ENCODE peak calls at places on chromosomes 6 and 20, in four cellular contexts. One of them, this sample, is unnamed.

GRCh38 chr6:107707346-107708270 is 116.5 kb downstream of the SCML4 start:
- DNase-seq in activated CD8-positive, alpha-beta memory T cell treated with anti-CD3 and anti-CD28 coated beads for 4 hours: no peak
- DNase-seq in EL: no peak
- DNase-seq in activated naive CD4-positive, alpha-beta T cell: no peak
- DNase-seq in this sample: no peak

GRCh38 chr6:29752451-29753308 is 29.4 kb downstream of the HLA-F start:
- DNase-seq in activated naive CD4-positive, alpha-beta T cell: peak; percentile 55
- DNase-seq in EL: peak; percentile 95
- DNase-seq in activated CD8-positive, alpha-beta memory T cell treated with anti-CD3 and anti-CD28 coated beads for 4 hours: peak; percentile 64
- DNase-seq in this sample: peak; percentile 95

GRCh38 chr6:43943099-43943766 is 173.2 kb downstream of the VEGFA start:
- DNase-seq in activated CD8-positive, alpha-beta memory T cell treated with anti-CD3 and anti-CD28 coated beads for 4 hours: no peak
- DNase-seq in activated naive CD4-positive, alpha-beta T cell: no peak
- DNase-seq in EL: no peak
- DNase-seq in this sample: no peak

GRCh38 chr6:162964703-162965140 is 236.9 kb downstream of the PACRG start:
- DNase-seq in activated CD8-positive, alpha-beta memory T cell treated with anti-CD3 and anti-CD28 coated beads for 4 hours: no peak
- DNase-seq in activated naive CD4-positive, alpha-beta T cell: no peak
- DNase-seq in EL: peak; percentile 100
- DNase-seq in this sample: no peak

GRCh38 chr6:159398633-159399032 is 229.4 kb downstream of the FNDC1 start:
- DNase-seq in EL: no peak
- DNase-seq in activated CD8-positive, alpha-beta memory T cell treated with anti-CD3 and anti-CD28 coated beads for 4 hours: no peak
- DNase-seq in activated naive CD4-positive, alpha-beta T cell: no peak
- DNase-seq in this sample: no peak

GRCh38 chr6:16129623-16130243 is 847 bp downstream of the MYLIP start:
- DNase-seq in activated CD8-positive, alpha-beta memory T cell treated with anti-CD3 and anti-CD28 coated beads for 4 hours: no peak
- DNase-seq in activated naive CD4-positive, alpha-beta T cell: no peak
- DNase-seq in EL: peak; percentile 22
- DNase-seq in this sample: peak; percentile 49

GRCh38 chr20:33522256-33522820 is 32.4 kb downstream of the CBFA2T2 start:
- DNase-seq in activated naive CD4-positive, alpha-beta T cell: no peak
- DNase-seq in activated CD8-positive, alpha-beta memory T cell treated with anti-CD3 and anti-CD28 coated beads for 4 hours: no peak
- DNase-seq in EL: no peak
- DNase-seq in this sample: no peak

GRCh38 chr20:62196286-62196685 is 13.5 kb downstream of the MTG2 start:
- DNase-seq in EL: no peak
- DNase-seq in activated CD8-positive, alpha-beta memory T cell treated with anti-CD3 and anti-CD28 coated beads for 4 hours: no peak
- DNase-seq in activated naive CD4-positive, alpha-beta T cell: no peak
- DNase-seq in this sample: no peak

GRCh38 chr20:60046860-60047259 is 88.6 kb downstream of the CDH26 start:
- DNase-seq in EL: no peak
- DNase-seq in activated naive CD4-positive, alpha-beta T cell: no peak
- DNase-seq in activated CD8-positive, alpha-beta memory T cell treated with anti-CD3 and anti-CD28 coated beads for 4 hours: no peak
- DNase-seq in this sample: no peak

GRCh38 chr20:55881204-55881603 is 124.1 kb downstream of the CBLN4 start:
- DNase-seq in EL: no peak
- DNase-seq in activated CD8-positive, alpha-beta memory T cell treated with anti-CD3 and anti-CD28 coated beads for 4 hours: no peak
- DNase-seq in activated naive CD4-positive, alpha-beta T cell: no peak
- DNase-seq in this sample: no peak

GRCh38 chr20:36399147-36399968 is 93.2 kb downstream of the DLGAP4 start:
- DNase-seq in EL: peak; percentile 50
- DNase-seq in activated naive CD4-positive, alpha-beta T cell: no peak
- DNase-seq in activated CD8-positive, alpha-beta memory T cell treated with anti-CD3 and anti-CD28 coated beads for 4 hours: no peak
- DNase-seq in this sample: peak; percentile 70

GRCh38 chr6:347232-347631 is 44.3 kb upstream of the IRF4 start:
- DNase-seq in activated naive CD4-positive, alpha-beta T cell: no peak
- DNase-seq in EL: no peak
- DNase-seq in activated CD8-positive, alpha-beta memory T cell treated with anti-CD3 and anti-CD28 coated beads for 4 hours: no peak
- DNase-seq in this sample: no peak

GRCh38 chr6:53983301-53983700 is 127.9 kb upstream of the MLIP start:
- DNase-seq in activated CD8-positive, alpha-beta memory T cell treated with anti-CD3 and anti-CD28 coated beads for 4 hours: no peak
- DNase-seq in activated naive CD4-positive, alpha-beta T cell: no peak
- DNase-seq in EL: no peak
- DNase-seq in this sample: no peak

GRCh38 chr6:48560408-48560807 is 449.4 kb upstream of the PTCHD4 start:
- DNase-seq in activated naive CD4-positive, alpha-beta T cell: no peak
- DNase-seq in activated CD8-positive, alpha-beta memory T cell treated with anti-CD3 and anti-CD28 coated beads for 4 hours: no peak
- DNase-seq in EL: peak; percentile 61
- DNase-seq in this sample: no peak

GRCh38 chr6:3209114-3210023 is 18.1 kb downstream of the TUBB2B start:
- DNase-seq in activated naive CD4-positive, alpha-beta T cell: no peak
- DNase-seq in activated CD8-positive, alpha-beta memory T cell treated with anti-CD3 and anti-CD28 coated beads for 4 hours: no peak
- DNase-seq in EL: peak; percentile 99
- DNase-seq in this sample: no peak

GRCh38 chr20:23061713-23062561 is 12.5 kb upstream of the THBD start:
- DNase-seq in activated naive CD4-positive, alpha-beta T cell: no peak
- DNase-seq in activated CD8-positive, alpha-beta memory T cell treated with anti-CD3 and anti-CD28 coated beads for 4 hours: no peak
- DNase-seq in EL: peak; percentile 75
- DNase-seq in this sample: no peak

GRCh38 chr6:81822584-81822983 is 70.1 kb upstream of the TENT5A start:
- DNase-seq in activated naive CD4-positive, alpha-beta T cell: no peak
- DNase-seq in EL: no peak
- DNase-seq in activated CD8-positive, alpha-beta memory T cell treated with anti-CD3 and anti-CD28 coated beads for 4 hours: no peak
- DNase-seq in this sample: no peak

GRCh38 chr6:121865811-121866210 is 430.4 kb downstream of the GJA1 start:
- DNase-seq in EL: no peak
- DNase-seq in activated naive CD4-positive, alpha-beta T cell: no peak
- DNase-seq in activated CD8-positive, alpha-beta memory T cell treated with anti-CD3 and anti-CD28 coated beads for 4 hours: no peak
- DNase-seq in this sample: no peak

GRCh38 chr6:10411131-10411914 is 3.6 kb downstream of the TFAP2A start:
- DNase-seq in activated naive CD4-positive, alpha-beta T cell: no peak
- DNase-seq in EL: no peak
- DNase-seq in activated CD8-positive, alpha-beta memory T cell treated with anti-CD3 and anti-CD28 coated beads for 4 hours: no peak
- DNase-seq in this sample: no peak

GRCh38 chr6:121608270-121608669 is 172.8 kb downstream of the GJA1 start:
- DNase-seq in EL: no peak
- DNase-seq in activated CD8-positive, alpha-beta memory T cell treated with anti-CD3 and anti-CD28 coated beads for 4 hours: no peak
- DNase-seq in activated naive CD4-positive, alpha-beta T cell: no peak
- DNase-seq in this sample: no peak

GRCh38 chr20:9500121-9500911 is 14.1 kb upstream of the LAMP5 start:
- DNase-seq in EL: no peak
- DNase-seq in activated naive CD4-positive, alpha-beta T cell: no peak
- DNase-seq in activated CD8-positive, alpha-beta memory T cell treated with anti-CD3 and anti-CD28 coated beads for 4 hours: no peak
- DNase-seq in this sample: no peak

GRCh38 chr6:39903656-39904055 is 30.6 kb downstream of the MOCS1 start:
- DNase-seq in EL: no peak
- DNase-seq in activated CD8-positive, alpha-beta memory T cell treated with anti-CD3 and anti-CD28 coated beads for 4 hours: no peak
- DNase-seq in activated naive CD4-positive, alpha-beta T cell: no peak
- DNase-seq in this sample: no peak

GRCh38 chr6:45836438-45836824 is 179.2 kb downstream of the CLIC5 start:
- DNase-seq in activated CD8-positive, alpha-beta memory T cell treated with anti-CD3 and anti-CD28 coated beads for 4 hours: no peak
- DNase-seq in activated naive CD4-positive, alpha-beta T cell: no peak
- DNase-seq in EL: no peak
- DNase-seq in this sample: no peak

GRCh38 chr6:37051138-37052026 is 45.9 kb downstream of the FGD2 start:
- DNase-seq in activated CD8-positive, alpha-beta memory T cell treated with anti-CD3 and anti-CD28 coated beads for 4 hours: peak; percentile 80
- DNase-seq in EL: peak; percentile 74
- DNase-seq in activated naive CD4-positive, alpha-beta T cell: peak; percentile 61
- DNase-seq in this sample: peak; percentile 93

GRCh38 chr6:90124904-90125510 is 171.6 kb downstream of the BACH2 start:
- DNase-seq in activated naive CD4-positive, alpha-beta T cell: no peak
- DNase-seq in EL: no peak
- DNase-seq in activated CD8-positive, alpha-beta memory T cell treated with anti-CD3 and anti-CD28 coated beads for 4 hours: no peak
- DNase-seq in this sample: no peak

GRCh38 chr20:44720994-44721784 is 6.0 kb downstream of the CCN5 start:
- DNase-seq in activated CD8-positive, alpha-beta memory T cell treated with anti-CD3 and anti-CD28 coated beads for 4 hours: no peak
- DNase-seq in EL: peak; percentile 90
- DNase-seq in activated naive CD4-positive, alpha-beta T cell: no peak
- DNase-seq in this sample: no peak

GRCh38 chr6:15395087-15395486 is 149.2 kb downstream of the JARID2 start:
- DNase-seq in activated CD8-positive, alpha-beta memory T cell treated with anti-CD3 and anti-CD28 coated beads for 4 hours: no peak
- DNase-seq in EL: no peak
- DNase-seq in activated naive CD4-positive, alpha-beta T cell: no peak
- DNase-seq in this sample: no peak

GRCh38 chr6:142058216-142058925 is 74.4 kb upstream of the GJE1 start:
- DNase-seq in activated CD8-positive, alpha-beta memory T cell treated with anti-CD3 and anti-CD28 coated beads for 4 hours: no peak
- DNase-seq in EL: no peak
- DNase-seq in activated naive CD4-positive, alpha-beta T cell: no peak
- DNase-seq in this sample: no peak

GRCh38 chr6:111583221-111583620 is 22.5 kb downstream of the TRAF3IP2 start:
- DNase-seq in activated CD8-positive, alpha-beta memory T cell treated with anti-CD3 and anti-CD28 coated beads for 4 hours: no peak
- DNase-seq in activated naive CD4-positive, alpha-beta T cell: no peak
- DNase-seq in EL: no peak
- DNase-seq in this sample: no peak

GRCh38 chr6:56490994-56491393 is 151.7 kb downstream of the DST start:
- DNase-seq in activated CD8-positive, alpha-beta memory T cell treated with anti-CD3 and anti-CD28 coated beads for 4 hours: no peak
- DNase-seq in activated naive CD4-positive, alpha-beta T cell: no peak
- DNase-seq in EL: peak; percentile 65
- DNase-seq in this sample: no peak

GRCh38 chr20:21512634-21513180 is 1.2 kb downstream of the NKX2-2 start:
- DNase-seq in activated CD8-positive, alpha-beta memory T cell treated with anti-CD3 and anti-CD28 coated beads for 4 hours: no peak
- DNase-seq in EL: no peak
- DNase-seq in activated naive CD4-positive, alpha-beta T cell: no peak
- DNase-seq in this sample: no peak

GRCh38 chr6:72619883-72620696 is 1.8 kb upstream of the KCNQ5 start:
- DNase-seq in EL: peak; percentile 47
- DNase-seq in activated CD8-positive, alpha-beta memory T cell treated with anti-CD3 and anti-CD28 coated beads for 4 hours: peak; percentile 57
- DNase-seq in activated naive CD4-positive, alpha-beta T cell: peak; percentile 54
- DNase-seq in this sample: peak; percentile 79

GRCh38 chr6:115675443-115675842 is 385.2 kb downstream of the FRK start:
- DNase-seq in activated CD8-positive, alpha-beta memory T cell treated with anti-CD3 and anti-CD28 coated beads for 4 hours: no peak
- DNase-seq in EL: no peak
- DNase-seq in activated naive CD4-positive, alpha-beta T cell: no peak
- DNase-seq in this sample: no peak

GRCh38 chr6:116682334-116682712 is 1.3 kb downstream of the KPNA5 start:
- DNase-seq in activated CD8-positive, alpha-beta memory T cell treated with anti-CD3 and anti-CD28 coated beads for 4 hours: no peak
- DNase-seq in EL: peak; percentile 46
- DNase-seq in activated naive CD4-positive, alpha-beta T cell: no peak
- DNase-seq in this sample: peak; percentile 72

GRCh38 chr20:48819813-48820648 is 7.8 kb downstream of the PREX1 start:
- DNase-seq in activated naive CD4-positive, alpha-beta T cell: no peak
- DNase-seq in activated CD8-positive, alpha-beta memory T cell treated with anti-CD3 and anti-CD28 coated beads for 4 hours: no peak
- DNase-seq in EL: no peak
- DNase-seq in this sample: no peak

GRCh38 chr6:166058064-166058739 is 109.4 kb downstream of the TBXT start:
- DNase-seq in activated CD8-positive, alpha-beta memory T cell treated with anti-CD3 and anti-CD28 coated beads for 4 hours: no peak
- DNase-seq in activated naive CD4-positive, alpha-beta T cell: no peak
- DNase-seq in EL: no peak
- DNase-seq in this sample: no peak

GRCh38 chr6:27422651-27423332 is 34.2 kb downstream of the ZNF391 start:
- DNase-seq in activated CD8-positive, alpha-beta memory T cell treated with anti-CD3 and anti-CD28 coated beads for 4 hours: no peak
- DNase-seq in EL: no peak
- DNase-seq in activated naive CD4-positive, alpha-beta T cell: no peak
- DNase-seq in this sample: no peak

GRCh38 chr20:10430000-10430466 is 4.0 kb downstream of the MKKS start:
- DNase-seq in activated CD8-positive, alpha-beta memory T cell treated with anti-CD3 and anti-CD28 coated beads for 4 hours: no peak
- DNase-seq in activated naive CD4-positive, alpha-beta T cell: no peak
- DNase-seq in EL: peak; percentile 21
- DNase-seq in this sample: no peak